ENCODE peak calls at places on chromosomes 7 and 10, in six cellular contexts. L, Y, E, M, C and P are unnamed samples.

GRCh38 chr10:17548162-17548561 is 69.0 kb downstream of the HACD1 start:
- DNase-seq in L (no peak), Y (no peak), E (no peak), M (peak; percentile 35), C (peak; percentile 22), P (no peak)

GRCh38 chr7:133052357-133052756 is 29.5 kb downstream of the CHCHD3 start:
- DNase-seq in L (no peak), Y (no peak), E (no peak), M (no peak), C (no peak), P (no peak)

GRCh38 chr10:132808568-132809236 is 22.8 kb upstream of the NKX6-2 start:
- DNase-seq in L (no peak), Y (no peak), E (no peak), M (no peak), C (no peak), P (no peak)

GRCh38 chr10:127813290-127813689 is 76.3 kb downstream of the FOXI2 start:
- DNase-seq in L (no peak), Y (no peak), E (no peak), M (no peak), C (no peak), P (no peak)

GRCh38 chr7:44186736-44187135 is 2.5 kb downstream of the GCK start:
- DNase-seq in L (no peak), Y (no peak), E (no peak), M (no peak), C (no peak), P (no peak)

GRCh38 chr7:120733143-120733542 is 124.8 kb downstream of the TSPAN12 start:
- DNase-seq in L (peak; percentile 5), Y (no peak), E (peak; percentile 96), M (peak; percentile 92), C (no peak), P (no peak)

GRCh38 chr10:77866598-77866997 is 60.0 kb downstream of the DLG5 start:
- DNase-seq in L (no peak), Y (no peak), E (no peak), M (no peak), C (no peak), P (no peak)

GRCh38 chr10:110327262-110327914 is 22.7 kb upstream of the SMNDC1 start:
- DNase-seq in L (no peak), Y (no peak), E (peak; percentile 28), M (no peak), C (no peak), P (no peak)

GRCh38 chr7:76048668-76048988 is 722 bp downstream of the MDH2 start:
- DNase-seq in L (peak; percentile 58), Y (no peak), E (no peak), M (no peak), C (no peak), P (peak; percentile 83)

GRCh38 chr7:155463114-155463811 is 5.3 kb downstream of the EN2 start:
- DNase-seq in L (no peak), Y (no peak), E (no peak), M (no peak), C (no peak), P (no peak)

GRCh38 chr7:134558370-134558769 is 9.5 kb downstream of the AKR1B15 start:
- DNase-seq in L (no peak), Y (no peak), E (no peak), M (no peak), C (no peak), P (no peak)

GRCh38 chr10:46550076-46550790 is 6.2 kb downstream of the GPRIN2 start:
- DNase-seq in L (no peak), Y (no peak), E (no peak), M (no peak), C (no peak), P (no peak)

GRCh38 chr10:60454336-60454735 is 64.7 kb upstream of the ANK3 start:
- DNase-seq in L (no peak), Y (no peak), E (no peak), M (no peak), C (no peak), P (no peak)

GRCh38 chr10:132402781-132403241 is 5.8 kb downstream of the PWWP2B start:
- DNase-seq in L (no peak), Y (no peak), E (no peak), M (no peak), C (peak; percentile 32), P (no peak)

GRCh38 chr10:105161767-105162166 is 520.7 kb downstream of the SORCS3 start:
- DNase-seq in L (no peak), Y (no peak), E (no peak), M (no peak), C (no peak), P (no peak)

GRCh38 chr7:157668221-157668883 is 331.5 kb downstream of the DNAJB6 start:
- DNase-seq in L (no peak), Y (no peak), E (no peak), M (no peak), C (no peak), P (peak; percentile 5)

GRCh38 chr7:122343986-122344620 is 39.6 kb upstream of the FEZF1 start:
- DNase-seq in L (no peak), Y (no peak), E (no peak), M (no peak), C (no peak), P (no peak)

GRCh38 chr10:126013489-126014281 is 117.3 kb downstream of the FANK1 start:
- DNase-seq in L (peak; percentile 51), Y (peak; percentile 28), E (peak; percentile 96), M (peak; percentile 90), C (no peak), P (no peak)

GRCh38 chr10:129467346-129468119 is 492 bp downstream of the MGMT start:
- DNase-seq in L (no peak), Y (no peak), E (peak; percentile 4), M (peak; percentile 27), C (no peak), P (peak; percentile 5)

GRCh38 chr7:138979226-138979979 is 1.8 kb downstream of the KIAA1549 start:
- DNase-seq in L (peak; percentile 49), Y (no peak), E (peak; percentile 24), M (peak; percentile 17), C (peak; percentile 61), P (no peak)

GRCh38 chr7:150324366-150324961 is 1.1 kb upstream of the ACTR3C start:
- DNase-seq in L (no peak), Y (no peak), E (peak; percentile 11), M (no peak), C (no peak), P (no peak)

GRCh38 chr7:155840909-155841308 is 28.6 kb upstream of the SHH start:
- DNase-seq in L (no peak), Y (no peak), E (no peak), M (no peak), C (no peak), P (no peak)

GRCh38 chr7:66859794-66860645 is 61.0 kb upstream of the TMEM248 start:
- DNase-seq in L (no peak), Y (no peak), E (peak; percentile 42), M (no peak), C (no peak), P (no peak)

GRCh38 chr7:116706668-116707126 is 34.7 kb downstream of the MET start:
- DNase-seq in L (peak; percentile 62), Y (no peak), E (no peak), M (peak; percentile 59), C (no peak), P (peak; percentile 12)
- H3K27ac ChIP-seq in L (peak overlapping the region; percentile 92), Y (no peak overlapping the region), E (no peak overlapping the region), M (no peak overlapping the region), C (no peak overlapping the region), P (peak overlapping the region; percentile 21)

GRCh38 chr7:107837145-107837512 is 34.1 kb upstream of the SLC26A3 start:
- DNase-seq in L (no peak), Y (no peak), E (no peak), M (no peak), C (no peak), P (no peak)

GRCh38 chr7:107834401-107834800 is 31.4 kb upstream of the SLC26A3 start:
- DNase-seq in L (no peak), Y (no peak), E (no peak), M (no peak), C (no peak), P (no peak)

GRCh38 chr7:107836237-107837144 is 33.5 kb upstream of the SLC26A3 start:
- DNase-seq in L (no peak), Y (no peak), E (no peak), M (no peak), C (no peak), P (no peak)

GRCh38 chr7:107838816-107839584 is 36.0 kb upstream of the SLC26A3 start:
- DNase-seq in L (no peak), Y (no peak), E (no peak), M (no peak), C (no peak), P (no peak)

DNA sequence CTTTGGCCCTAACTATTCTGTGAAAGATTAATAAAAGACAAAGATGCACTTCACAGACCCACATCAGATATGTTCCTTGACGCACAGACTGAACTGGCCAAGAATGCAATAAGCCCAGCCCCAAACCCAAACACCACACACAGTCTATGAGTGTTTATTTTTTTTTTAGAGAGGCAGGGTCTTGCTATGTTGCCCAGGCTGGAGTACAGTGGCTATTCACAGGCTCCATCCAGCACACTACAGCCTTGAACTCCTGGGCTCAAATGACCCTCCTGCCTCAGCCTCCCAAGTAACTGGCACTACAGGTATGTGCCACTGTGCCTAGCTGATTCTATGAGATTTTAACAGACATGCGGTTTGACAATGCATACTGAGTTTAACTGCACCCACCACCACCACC is 35.0 kb upstream of the SLC26A3 start:
- DNase-seq in L (no peak), Y (no peak), E (no peak), M (no peak), C (no peak), P (no peak)
- H3K27ac ChIP-seq in L (no peak overlapping the region), Y (no peak overlapping the region), E (no peak overlapping the region), M (no peak overlapping the region), C (no peak overlapping the region), P (no peak overlapping the region)

DNA sequence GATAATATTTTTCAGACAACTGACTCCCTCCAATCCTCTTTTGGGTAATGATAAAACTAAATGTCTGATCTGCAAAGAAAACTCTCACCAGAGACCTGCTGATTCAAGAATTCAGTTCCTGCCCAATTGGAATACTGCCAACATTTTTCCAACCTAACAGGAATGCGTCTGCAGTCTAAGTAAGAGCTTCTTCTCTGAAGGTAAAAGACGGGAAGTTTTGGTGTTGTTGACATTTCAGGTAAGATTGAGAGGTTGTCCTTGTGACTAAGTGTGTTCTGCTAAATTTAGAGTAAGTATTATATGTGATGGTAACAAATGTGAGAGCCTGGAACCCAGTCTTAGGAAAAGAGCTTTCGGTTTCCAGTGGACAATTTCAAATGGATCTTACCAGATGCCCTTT is 17.6 kb downstream of the IFIT5 start:
- DNase-seq in L (no peak), Y (no peak), E (peak; percentile 66), M (peak; percentile 36), C (no peak), P (peak; percentile 32)
- H3K27ac ChIP-seq in L (no peak overlapping the region), Y (no peak overlapping the region), E (no peak overlapping the region), M (no peak overlapping the region), C (no peak overlapping the region), P (peak overlapping the region; percentile 85)

GRCh38 chr7:127924874-127925273 is 106.4 kb downstream of the LRRC4 start:
- DNase-seq in L (no peak), Y (no peak), E (no peak), M (no peak), C (no peak), P (no peak)

GRCh38 chr7:127918130-127918529 is 113.1 kb downstream of the LRRC4 start:
- DNase-seq in L (no peak), Y (no peak), E (no peak), M (no peak), C (no peak), P (no peak)

GRCh38 chr7:127916735-127917134 is 114.5 kb downstream of the LRRC4 start:
- DNase-seq in L (no peak), Y (no peak), E (no peak), M (no peak), C (no peak), P (no peak)

GRCh38 chr7:127922661-127923060 is 108.6 kb downstream of the LRRC4 start:
- DNase-seq in L (no peak), Y (no peak), E (peak; percentile 48), M (no peak), C (no peak), P (no peak)

GRCh38 chr7:127920787-127921438 is 110.3 kb downstream of the LRRC4 start:
- DNase-seq in L (no peak), Y (no peak), E (peak; percentile 82), M (peak; percentile 87), C (no peak), P (no peak)
- H3K27ac ChIP-seq in L (no peak overlapping the region), Y (no peak overlapping the region), E (no peak overlapping the region), M (no peak overlapping the region), C (no peak overlapping the region), P (no peak overlapping the region)